ENCODE peak calls at places on chromosomes 7 and 10, in eight cellular contexts. C is MM.1S, I is LNCaP clone FGC, L is cardiac fibroblast, F is GM12865, H is RWPE1, A is HFFc6, E is A549. X is an unnamed sample.

GRCh38 chr10:65778753-65779152 is 1147.1 kb upstream of the LRRTM3 start:
- DNase-seq in E (no peak), A (no peak), C (no peak), L (no peak), I (no peak), H (no peak), F (no peak), X (no peak)

GRCh38 chr7:126426652-126427051 is 826.1 kb downstream of the GRM8 start:
- DNase-seq in A (no peak), I (no peak), C (no peak), F (no peak), H (no peak), E (no peak), L (no peak), X (no peak)

GRCh38 chr10:49367600-49367999 is 28.3 kb downstream of the DRGX start:
- DNase-seq in H (no peak), L (no peak), I (no peak), A (no peak), E (no peak), C (no peak), F (no peak), X (no peak)

GRCh38 chr7:91894781-91895480 is 14.4 kb upstream of the MTERF1 start:
- DNase-seq in L (peak), C (no peak), A (no peak), H (no peak), E (no peak), I (no peak), F (no peak), X (peak)

GRCh38 chr7:41965951-41966505 is 263.1 kb upstream of the INHBA start:
- DNase-seq in H (no peak), F (no peak), I (no peak), A (no peak), C (no peak), L (no peak), E (no peak), X (no peak)

GRCh38 chr7:46747222-46747621 is 826.1 kb upstream of the IGFBP3 start:
- DNase-seq in L (no peak), E (no peak), A (no peak), I (no peak), F (peak), H (no peak), C (no peak), X (no peak)

GRCh38 chr10:50740351-50740688 is 584 bp downstream of the ASAH2B start:
- DNase-seq in F (peak), E (no peak), A (peak), I (peak), H (peak), C (peak), L (peak), X (peak)

GRCh38 chr7:24967696-24968095 is 12.3 kb downstream of the OSBPL3 start:
- DNase-seq in L (no peak), I (no peak), H (no peak), C (peak), E (no peak), A (no peak), F (peak), X (no peak)

GRCh38 chr7:102049765-102050164 is 232.3 kb downstream of the CUX1 start:
- DNase-seq in C (no peak), A (no peak), E (no peak), F (no peak), I (no peak), H (no peak), L (no peak), X (no peak)

GRCh38 chr7:133255461-133255860 is 2.6 kb downstream of the EXOC4 start:
- DNase-seq in L (no peak), F (no peak), I (no peak), E (no peak), H (no peak), A (no peak), C (no peak), X (peak)

DNA sequence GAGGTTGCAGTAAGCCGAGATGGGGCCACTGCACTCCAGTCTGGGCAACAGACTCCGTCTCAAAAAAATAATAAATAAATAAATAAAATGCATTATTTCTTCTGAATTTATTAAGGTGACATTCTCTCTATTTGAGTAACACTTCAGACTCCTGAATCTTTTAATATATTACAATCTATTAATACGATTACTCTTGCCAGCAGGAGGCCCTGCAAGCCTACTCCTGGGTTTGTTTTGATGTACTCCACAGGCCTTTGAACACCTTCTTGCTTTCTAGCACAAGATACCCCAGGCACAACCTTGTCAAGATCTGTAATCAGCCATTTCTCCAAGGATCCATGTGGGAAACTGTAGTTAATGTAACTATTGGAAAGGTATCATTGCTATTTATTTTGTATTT is 63.5 kb downstream of the COBL start:
- DNase-seq in F (no peak), L (no peak), A (no peak), I (no peak), E (peak), C (no peak), H (peak), X (no peak)
- TF ChIP-seq CTCF in F (no peak), L (no peak), A (no peak), I (peak), E (no peak), C (no peak), H (no peak), X (no peak)

DNA sequence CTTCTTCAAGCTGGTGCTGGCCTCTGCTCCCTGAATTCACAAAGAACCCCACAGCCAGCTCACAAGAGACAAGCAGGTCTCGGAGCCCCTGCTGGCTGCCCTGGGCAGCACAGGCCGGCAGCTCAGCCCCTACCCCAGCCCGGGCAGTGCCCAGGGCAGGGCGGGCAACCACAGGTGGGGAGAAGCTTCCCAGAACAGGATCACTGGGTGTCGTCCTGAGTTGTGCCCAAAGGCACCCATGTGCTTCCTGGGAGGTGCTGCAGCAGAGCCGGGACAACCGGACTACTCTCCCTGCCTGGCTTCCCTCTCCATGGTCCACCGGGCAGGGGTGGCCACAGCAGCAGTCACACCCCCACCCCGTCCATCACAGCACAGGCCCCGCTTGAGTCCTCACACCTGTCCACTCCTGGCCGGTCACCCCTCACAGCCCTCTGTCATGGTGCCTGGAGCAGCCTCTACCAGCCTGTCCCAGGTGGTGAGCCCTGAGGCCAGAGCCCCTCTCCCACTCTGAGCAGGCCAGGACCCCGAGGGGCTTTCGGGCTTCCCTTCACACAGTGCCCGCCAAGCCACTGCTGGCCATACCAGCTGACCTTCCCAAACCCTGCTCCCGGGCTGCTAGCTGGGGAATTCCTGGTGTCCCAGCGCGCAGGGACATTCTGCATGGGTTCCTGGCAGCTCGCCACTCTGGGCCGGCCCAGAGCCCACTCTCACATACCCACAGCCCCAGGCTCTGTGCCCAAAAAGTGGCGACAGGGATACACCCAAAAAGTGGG is 3.1 kb downstream of the RASGEF1A start:
- DNase-seq in A (no peak), F (no peak), E (peak), H (no peak), I (no peak), C (no peak), L (no peak), X (no peak)
- TF ChIP-seq CTCF in A (peak), F (no peak), E (peak), H (no peak), I (peak), C (no peak), L (peak), X (peak)

GRCh38 chr10:96043157-96043894 is at the start of gene CCNJ:
- DNase-seq in C (peak), H (peak), I (no peak), L (peak), E (peak), F (peak), A (peak), X (peak)
- TF ChIP-seq CTCF in C (no peak), H (no peak), I (no peak), L (no peak), E (no peak), F (no peak), A (peak), X (no peak)

GRCh38 chr10:13788320-13788600 is 201.5 kb downstream of the PRPF18 start:
- DNase-seq in E (no peak), F (no peak), H (no peak), A (no peak), I (no peak), L (no peak), C (no peak), X (no peak)

GRCh38 chr10:13788701-13789447 is 202.1 kb downstream of the PRPF18 start:
- DNase-seq in E (no peak), I (no peak), F (peak), A (peak), H (no peak), L (peak), C (no peak), X (peak)

GRCh38 chr10:13779748-13780147 is 193.0 kb downstream of the PRPF18 start:
- DNase-seq in L (no peak), C (no peak), F (no peak), A (no peak), E (no peak), H (no peak), I (no peak), X (no peak)

GRCh38 chr10:13787015-13787421 is 200.3 kb downstream of the PRPF18 start:
- DNase-seq in I (no peak), H (peak), C (peak), E (peak), L (peak), F (peak), A (no peak), X (peak)

GRCh38 chr10:13784067-13784466 is 197.3 kb downstream of the PRPF18 start:
- DNase-seq in L (peak), F (peak), H (peak), E (no peak), C (peak), A (peak), I (no peak), X (no peak)
- TF ChIP-seq CTCF in L (no peak), F (peak), H (no peak), E (no peak), C (peak), A (peak), I (peak), X (peak)

DNA sequence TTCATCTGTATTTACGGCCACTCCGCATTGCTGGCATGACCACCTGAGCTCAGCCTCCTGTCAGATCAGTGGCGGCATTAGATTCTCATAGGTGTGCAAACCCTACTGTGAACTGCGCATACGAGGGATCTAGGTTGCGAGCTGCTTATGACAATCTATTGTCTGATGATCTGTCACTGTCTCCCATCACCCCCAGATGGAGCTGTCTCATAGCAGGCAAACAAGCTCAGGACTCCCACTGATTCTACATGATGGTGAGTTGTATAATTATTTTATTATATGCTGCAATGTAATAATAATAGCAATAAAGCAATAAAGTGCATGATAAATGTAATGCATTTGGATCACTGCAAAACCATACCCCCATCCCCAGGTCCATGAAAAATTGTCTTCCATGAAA is 1172.9 kb upstream of the AUTS2 start:
- DNase-seq in I (no peak), A (no peak), F (no peak), H (no peak), E (peak), L (no peak), C (no peak), X (peak)
- TF ChIP-seq CTCF in I (peak), A (no peak), F (no peak), H (no peak), E (peak), L (no peak), C (no peak), X (peak)

GRCh38 chr7:130351664-130352015 is 7.0 kb downstream of the CPA5 start:
- DNase-seq in L (no peak), C (no peak), H (no peak), A (no peak), I (no peak), E (no peak), F (no peak), X (no peak)

GRCh38 chr7:130350945-130351663 is 6.5 kb downstream of the CPA5 start:
- DNase-seq in I (no peak), F (peak), C (no peak), H (no peak), A (no peak), L (no peak), E (no peak), X (no peak)

GRCh38 chr7:130356121-130356759 is 11.6 kb downstream of the CPA5 start:
- DNase-seq in L (peak), A (peak), C (no peak), H (peak), I (no peak), F (no peak), E (peak), X (peak)

GRCh38 chr7:130352335-130353074 is 7.9 kb downstream of the CPA5 start:
- DNase-seq in C (no peak), F (no peak), I (no peak), H (peak), A (peak), L (peak), E (no peak), X (peak)

DNA sequence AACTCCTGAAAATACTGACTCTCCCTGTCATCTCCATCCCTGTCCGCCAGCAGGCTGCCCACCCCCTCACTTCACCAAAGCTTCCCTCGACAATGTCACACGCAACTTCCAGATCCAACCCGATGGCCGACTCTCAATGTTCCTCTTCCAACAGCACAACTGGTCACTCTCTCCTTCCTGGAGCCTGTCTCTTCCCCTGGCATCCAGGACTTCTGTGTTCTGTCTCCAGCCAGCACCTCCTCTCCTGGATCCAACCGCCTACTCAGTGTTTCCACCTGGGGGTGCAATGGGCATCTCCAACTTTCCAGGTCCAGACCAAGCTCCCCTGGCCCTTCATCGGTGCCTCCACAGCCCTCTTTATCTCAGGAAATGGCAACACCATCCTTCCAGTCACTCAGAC is 8.6 kb downstream of the CPA5 start:
- DNase-seq in I (no peak), F (no peak), E (no peak), C (no peak), A (no peak), L (no peak), H (no peak), X (no peak)
- TF ChIP-seq CTCF in I (no peak), F (no peak), E (no peak), C (no peak), A (peak), L (no peak), H (no peak), X (no peak)

GRCh38 chr10:122557516-122557915 is 3.0 kb upstream of the DMBT1 start:
- DNase-seq in E (no peak), I (no peak), F (no peak), H (peak), C (no peak), A (no peak), L (no peak), X (no peak)
- TF ChIP-seq CTCF in E (no peak), I (no peak), F (no peak), H (no peak), C (no peak), A (no peak), L (no peak), X (no peak)

GRCh38 chr7:128268233-128268632 is 27.2 kb downstream of the LEP start:
- DNase-seq in L (no peak), I (no peak), A (no peak), F (no peak), H (no peak), E (no peak), C (no peak), X (no peak)

GRCh38 chr7:128274246-128274889 is 33.3 kb downstream of the LEP start:
- DNase-seq in A (no peak), I (no peak), F (no peak), L (no peak), E (no peak), H (no peak), C (no peak), X (no peak)

GRCh38 chr7:128271471-128272454 is 30.7 kb downstream of the LEP start:
- DNase-seq in L (no peak), H (no peak), F (no peak), E (no peak), I (no peak), A (no peak), C (no peak), X (no peak)

GRCh38 chr7:128266891-128267839 is 26.1 kb downstream of the LEP start:
- DNase-seq in F (no peak), H (peak), A (peak), I (no peak), C (no peak), L (peak), E (no peak), X (peak)

DNA sequence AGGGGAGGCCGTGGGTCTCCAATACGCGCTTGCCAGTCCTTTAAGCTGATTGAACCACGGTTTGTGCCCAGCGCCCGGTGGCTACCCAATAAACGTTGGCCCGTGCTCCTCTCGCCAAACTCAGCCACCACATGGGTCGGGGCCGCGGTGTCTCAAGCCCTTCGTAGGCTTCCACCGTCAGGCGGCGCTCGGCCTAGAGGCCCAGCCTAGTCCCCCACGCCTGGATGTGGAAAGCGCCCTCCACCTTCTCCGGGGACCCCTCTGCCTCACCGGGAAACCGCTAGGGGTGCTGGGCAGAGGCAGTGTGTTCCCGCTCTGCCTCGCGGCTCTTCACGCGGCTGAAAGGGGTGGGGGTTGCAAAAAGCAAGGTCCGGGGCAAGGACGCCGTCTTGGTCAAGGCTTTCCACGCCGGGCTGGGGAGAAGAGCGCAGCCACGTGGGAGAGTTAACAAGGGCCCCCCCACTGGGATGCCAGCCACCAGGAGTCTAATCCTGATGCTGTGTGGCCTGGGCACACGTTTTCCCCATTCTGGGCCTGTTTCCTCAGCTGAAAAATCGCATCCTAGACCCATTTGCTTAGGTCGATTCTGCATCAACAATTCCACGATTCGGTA is 29.8 kb downstream of the LEP start:
- DNase-seq in E (no peak), A (no peak), C (no peak), L (no peak), I (no peak), F (no peak), H (no peak), X (no peak)
- TF ChIP-seq CTCF in E (no peak), A (peak), C (no peak), L (peak), I (no peak), F (no peak), H (no peak), X (peak)

X was measured in fibroblast of pulmonary artery.